ENCODE peak calls at places on chromosomes 11 and 22, in four cellular contexts. One of them, this sample, is unnamed. For H3K36me3 and H3K4me1, the result is how much of the 10 kb centered on the place peaks cover.

GRCh38 chr22:46337870-46338269 is 2.4 kb downstream of the TRMU start:
- DNase-seq in ovary: no peak
- DNase-seq in CD4-positive, CD25-positive, alpha-beta regulatory T cell: no peak
- DNase-seq in mammary epithelial cell: no peak
- DNase-seq in this sample: no peak

GRCh38 chr22:27299181-27300085 is 502.1 kb downstream of the MN1 start:
- DNase-seq in mammary epithelial cell: no peak
- DNase-seq in CD4-positive, CD25-positive, alpha-beta regulatory T cell: no peak
- DNase-seq in ovary: no peak
- DNase-seq in this sample: no peak

GRCh38 chr11:62068730-62069129 is 55.1 kb upstream of the INCENP start:
- DNase-seq in mammary epithelial cell: no peak
- DNase-seq in CD4-positive, CD25-positive, alpha-beta regulatory T cell: no peak
- DNase-seq in ovary: no peak
- DNase-seq in this sample: no peak

GRCh38 chr22:50545522-50546325 is at the start of gene KLHDC7B:
- DNase-seq in ovary: no peak
- DNase-seq in CD4-positive, CD25-positive, alpha-beta regulatory T cell: no peak
- DNase-seq in mammary epithelial cell: no peak
- DNase-seq in this sample: no peak

GRCh38 chr11:34846467-34846866 is 69.7 kb downstream of the APIP start:
- DNase-seq in CD4-positive, CD25-positive, alpha-beta regulatory T cell: no peak
- DNase-seq in ovary: no peak
- DNase-seq in mammary epithelial cell: no peak
- DNase-seq in this sample: no peak

GRCh38 chr11:17578958-17579357 is 31.9 kb downstream of the OTOG start:
- DNase-seq in mammary epithelial cell: no peak
- DNase-seq in CD4-positive, CD25-positive, alpha-beta regulatory T cell: no peak
- DNase-seq in ovary: no peak
- DNase-seq in this sample: no peak

GRCh38 chr11:117905524-117905923 is 23.7 kb downstream of the TMPRSS13 start:
- DNase-seq in CD4-positive, CD25-positive, alpha-beta regulatory T cell: no peak
- DNase-seq in ovary: no peak
- DNase-seq in mammary epithelial cell: no peak
- DNase-seq in this sample: no peak

GRCh38 chr11:132278801-132279574 is 908.6 kb downstream of the NTM start:
- DNase-seq in ovary: no peak
- DNase-seq in CD4-positive, CD25-positive, alpha-beta regulatory T cell: no peak
- DNase-seq in mammary epithelial cell: peak
- DNase-seq in this sample: no peak

GRCh38 chr11:119721129-119722120 is 7.6 kb downstream of the NECTIN1 start:
- DNase-seq in ovary: no peak
- DNase-seq in CD4-positive, CD25-positive, alpha-beta regulatory T cell: no peak
- DNase-seq in mammary epithelial cell: peak
- DNase-seq in this sample: peak

GRCh38 chr11:69419662-69420061 is 61.8 kb upstream of the LINC01488 start:
- DNase-seq in mammary epithelial cell: no peak
- DNase-seq in CD4-positive, CD25-positive, alpha-beta regulatory T cell: no peak
- DNase-seq in ovary: no peak
- DNase-seq in this sample: no peak

GRCh38 chr11:13667245-13667644 is 1.2 kb upstream of the FAR1 start:
- DNase-seq in mammary epithelial cell: peak
- DNase-seq in ovary: no peak
- DNase-seq in CD4-positive, CD25-positive, alpha-beta regulatory T cell: no peak
- DNase-seq in this sample: no peak

GRCh38 chr11:45847908-45848316 is 637 bp downstream of the CRY2 start:
- DNase-seq in mammary epithelial cell: peak
- DNase-seq in CD4-positive, CD25-positive, alpha-beta regulatory T cell: peak
- DNase-seq in ovary: peak
- DNase-seq in this sample: peak

GRCh38 chr11:116415095-116415494 is 357.7 kb downstream of the BUD13 start:
- DNase-seq in mammary epithelial cell: no peak
- DNase-seq in ovary: no peak
- DNase-seq in CD4-positive, CD25-positive, alpha-beta regulatory T cell: no peak
- DNase-seq in this sample: peak

GRCh38 chr11:84981296-84981695 is 645.8 kb downstream of the DLG2 start:
- DNase-seq in ovary: no peak
- DNase-seq in mammary epithelial cell: no peak
- DNase-seq in CD4-positive, CD25-positive, alpha-beta regulatory T cell: no peak
- DNase-seq in this sample: no peak

GRCh38 chr11:95149659-95150294 is 60.1 kb downstream of the ENDOD1 start:
- DNase-seq in mammary epithelial cell: peak
- DNase-seq in ovary: no peak
- DNase-seq in CD4-positive, CD25-positive, alpha-beta regulatory T cell: no peak
- DNase-seq in this sample: no peak

GRCh38 chr22:46352691-46353386 is 17.3 kb downstream of the TRMU start:
- DNase-seq in ovary: peak
- DNase-seq in mammary epithelial cell: peak
- DNase-seq in CD4-positive, CD25-positive, alpha-beta regulatory T cell: no peak
- DNase-seq in this sample: no peak

GRCh38 chr11:2662430-2663299 is 37.1 kb downstream of the KCNQ1OT1 start:
- DNase-seq in CD4-positive, CD25-positive, alpha-beta regulatory T cell: no peak
- DNase-seq in ovary: no peak
- DNase-seq in mammary epithelial cell: no peak
- DNase-seq in this sample: no peak

GRCh38 chr11:81007046-81007445 is 1566.2 kb upstream of the TENM4 start:
- DNase-seq in ovary: no peak
- DNase-seq in CD4-positive, CD25-positive, alpha-beta regulatory T cell: no peak
- DNase-seq in mammary epithelial cell: no peak
- DNase-seq in this sample: no peak

DNA sequence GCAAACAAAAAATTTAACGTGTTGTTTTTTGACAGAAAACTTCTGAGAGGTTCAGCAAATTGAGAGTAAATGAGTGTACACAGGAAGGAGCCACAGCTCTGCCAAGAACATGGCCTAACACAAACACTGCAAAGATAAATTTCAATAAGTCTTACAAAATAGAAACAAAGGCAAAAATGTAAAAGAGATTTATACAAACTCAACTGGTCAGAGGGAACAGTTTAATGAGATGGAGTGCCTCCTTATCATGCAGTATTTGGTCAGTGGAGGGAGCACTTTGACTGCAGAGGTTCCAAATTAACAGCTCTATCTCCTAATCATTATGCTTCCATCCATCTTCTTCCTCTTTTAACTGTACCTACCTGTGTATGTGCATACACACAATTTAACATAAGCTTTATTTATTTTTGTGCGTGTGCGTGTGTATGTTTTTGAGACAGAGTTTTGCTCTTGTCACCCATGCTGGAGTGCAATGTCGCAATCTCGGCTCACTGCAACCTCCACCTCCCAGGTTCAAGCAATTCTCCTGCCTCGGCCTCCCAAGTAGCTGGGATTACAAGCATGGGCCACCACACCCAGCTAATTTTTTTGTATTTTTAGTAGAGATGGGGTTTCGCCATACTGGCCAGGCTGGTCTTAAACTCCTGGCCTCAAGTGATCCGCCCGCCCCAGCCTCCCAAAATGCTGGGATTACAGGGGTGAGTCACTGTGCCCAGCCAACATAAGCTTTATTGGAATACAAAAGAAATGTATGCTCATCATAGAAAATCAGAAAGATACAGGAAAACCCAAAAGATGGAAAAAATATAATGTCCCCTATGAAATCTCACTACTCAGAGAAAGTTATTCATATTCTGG is 111.9 kb downstream of the MRTFA start:
- DNase-seq in mammary epithelial cell: peak
- DNase-seq in CD4-positive, CD25-positive, alpha-beta regulatory T cell: no peak
- DNase-seq in ovary: no peak
- DNase-seq in this sample: no peak
- H3K4me3 ChIP-seq in mammary epithelial cell: no peak
- H3K4me3 ChIP-seq in CD4-positive, CD25-positive, alpha-beta regulatory T cell: no peak
- H3K4me3 ChIP-seq in ovary: no peak
- H3K4me3 ChIP-seq in this sample: no peak

GRCh38 chr11:65435981-65436411 is 13.4 kb downstream of the NEAT1 start:
- DNase-seq in CD4-positive, CD25-positive, alpha-beta regulatory T cell: no peak
- DNase-seq in ovary: peak
- DNase-seq in mammary epithelial cell: no peak
- DNase-seq in this sample: peak

GRCh38 chr11:65434057-65434666 is 11.6 kb downstream of the NEAT1 start:
- DNase-seq in mammary epithelial cell: peak
- DNase-seq in CD4-positive, CD25-positive, alpha-beta regulatory T cell: no peak
- DNase-seq in ovary: peak
- DNase-seq in this sample: no peak

GRCh38 chr11:65436412-65437032 is 13.9 kb downstream of the NEAT1 start:
- DNase-seq in ovary: peak
- DNase-seq in CD4-positive, CD25-positive, alpha-beta regulatory T cell: no peak
- DNase-seq in mammary epithelial cell: no peak
- DNase-seq in this sample: peak

GRCh38 chr11:65434667-65435179 is 12.1 kb downstream of the NEAT1 start:
- DNase-seq in ovary: no peak
- DNase-seq in mammary epithelial cell: no peak
- DNase-seq in CD4-positive, CD25-positive, alpha-beta regulatory T cell: no peak
- DNase-seq in this sample: no peak

GRCh38 chr11:65435330-65435931 is 12.8 kb downstream of the NEAT1 start:
- DNase-seq in ovary: peak
- DNase-seq in mammary epithelial cell: no peak
- DNase-seq in CD4-positive, CD25-positive, alpha-beta regulatory T cell: no peak
- DNase-seq in this sample: peak
- H3K36me3 ChIP-seq in ovary: under half
- H3K36me3 ChIP-seq in mammary epithelial cell: under half
- H3K36me3 ChIP-seq in CD4-positive, CD25-positive, alpha-beta regulatory T cell: under half
- H3K36me3 ChIP-seq in this sample: half or more

DNA sequence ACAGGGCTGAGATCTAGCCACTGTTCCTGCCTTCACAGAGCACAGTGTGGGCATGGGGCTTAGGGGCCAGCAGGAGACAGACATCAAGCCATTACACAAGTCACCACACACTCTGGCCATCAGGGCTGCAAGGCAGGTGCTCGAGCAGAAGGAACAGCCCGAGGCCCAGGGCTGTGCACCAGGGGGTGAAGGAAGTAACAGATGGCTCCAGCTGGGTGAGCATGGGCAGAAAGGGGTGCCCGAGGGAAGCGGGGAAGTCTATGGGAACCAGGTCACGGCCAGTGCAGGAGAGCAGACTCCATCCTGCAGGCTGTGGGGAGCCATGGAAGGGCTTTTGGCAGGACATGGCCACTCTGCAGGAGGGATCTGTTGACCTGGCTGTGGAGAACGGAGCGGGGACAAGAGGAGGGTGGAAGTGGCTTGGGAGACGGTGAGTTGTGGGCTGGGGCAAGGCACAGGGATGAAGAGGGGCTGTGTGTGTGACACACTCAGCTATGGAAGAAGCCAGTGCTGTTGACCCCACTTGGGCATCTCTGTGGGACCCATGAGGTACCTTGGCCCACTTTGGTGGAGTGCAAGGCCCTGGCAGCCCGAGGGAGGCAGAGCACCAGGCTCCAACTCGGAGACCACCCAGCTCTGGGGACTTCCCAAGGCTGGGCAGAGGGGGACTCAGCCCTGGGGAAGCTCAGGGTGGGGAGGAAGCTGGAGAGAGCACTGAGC is 3.6 kb downstream of the C11orf68 start:
- DNase-seq in mammary epithelial cell: no peak
- DNase-seq in CD4-positive, CD25-positive, alpha-beta regulatory T cell: no peak
- DNase-seq in ovary: no peak
- DNase-seq in this sample: no peak
- H3K4me1 ChIP-seq in mammary epithelial cell: half or more
- H3K4me1 ChIP-seq in CD4-positive, CD25-positive, alpha-beta regulatory T cell: under half
- H3K4me1 ChIP-seq in ovary: under half
- H3K4me1 ChIP-seq in this sample: under half

DNA sequence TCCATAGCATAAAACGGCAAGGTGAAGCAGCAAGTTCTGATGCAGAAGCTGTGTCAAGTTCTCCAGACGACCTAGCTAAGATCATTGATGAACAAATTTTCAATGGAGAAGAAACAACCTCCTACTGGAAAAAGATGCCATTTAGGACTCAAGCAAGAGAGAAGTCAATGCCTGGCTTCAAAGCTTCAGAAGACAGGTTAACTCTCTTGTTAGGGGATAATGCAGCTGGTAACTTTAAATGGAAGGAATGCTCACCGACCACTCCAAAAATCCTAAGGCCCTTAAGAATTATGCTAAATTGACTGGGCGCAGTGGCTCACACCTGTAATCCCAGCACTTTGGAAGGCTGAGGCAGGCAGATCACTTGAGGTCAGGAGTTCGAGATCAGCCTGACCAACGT is 31.3 kb downstream of the CLTCL1 start:
- DNase-seq in mammary epithelial cell: no peak
- DNase-seq in ovary: no peak
- DNase-seq in CD4-positive, CD25-positive, alpha-beta regulatory T cell: no peak
- DNase-seq in this sample: no peak
- H3K4me3 ChIP-seq in mammary epithelial cell: no peak
- H3K4me3 ChIP-seq in ovary: no peak
- H3K4me3 ChIP-seq in CD4-positive, CD25-positive, alpha-beta regulatory T cell: peak
- H3K4me3 ChIP-seq in this sample: no peak

GRCh38 chr22:42288791-42289190 is 18.3 kb upstream of the TCF20 start:
- DNase-seq in ovary: no peak
- DNase-seq in CD4-positive, CD25-positive, alpha-beta regulatory T cell: no peak
- DNase-seq in mammary epithelial cell: peak
- DNase-seq in this sample: no peak
- H3K36me3 ChIP-seq in ovary: under half
- H3K36me3 ChIP-seq in CD4-positive, CD25-positive, alpha-beta regulatory T cell: under half
- H3K36me3 ChIP-seq in mammary epithelial cell: under half
- H3K36me3 ChIP-seq in this sample: under half

GRCh38 chr22:41481925-41482318 is 13.0 kb downstream of the ACO2 start:
- DNase-seq in mammary epithelial cell: no peak
- DNase-seq in ovary: no peak
- DNase-seq in CD4-positive, CD25-positive, alpha-beta regulatory T cell: no peak
- DNase-seq in this sample: no peak
- H3K4me1 ChIP-seq in mammary epithelial cell: under half
- H3K4me1 ChIP-seq in ovary: under half
- H3K4me1 ChIP-seq in CD4-positive, CD25-positive, alpha-beta regulatory T cell: under half
- H3K4me1 ChIP-seq in this sample: under half

GRCh38 chr22:21068681-21069276 is 23.0 kb downstream of the LRRC74B start:
- DNase-seq in mammary epithelial cell: no peak
- DNase-seq in ovary: no peak
- DNase-seq in CD4-positive, CD25-positive, alpha-beta regulatory T cell: no peak
- DNase-seq in this sample: no peak

GRCh38 chr22:21069375-21069774 is 23.6 kb downstream of the LRRC74B start:
- DNase-seq in mammary epithelial cell: no peak
- DNase-seq in ovary: no peak
- DNase-seq in CD4-positive, CD25-positive, alpha-beta regulatory T cell: no peak
- DNase-seq in this sample: no peak

GRCh38 chr22:21067901-21068680 is 22.3 kb downstream of the LRRC74B start:
- DNase-seq in CD4-positive, CD25-positive, alpha-beta regulatory T cell: no peak
- DNase-seq in mammary epithelial cell: no peak
- DNase-seq in ovary: no peak
- DNase-seq in this sample: no peak

GRCh38 chr22:21064917-21065864 is 19.4 kb downstream of the LRRC74B start:
- DNase-seq in ovary: no peak
- DNase-seq in mammary epithelial cell: no peak
- DNase-seq in CD4-positive, CD25-positive, alpha-beta regulatory T cell: no peak
- DNase-seq in this sample: no peak

GRCh38 chr22:21067075-21067900 is 21.5 kb downstream of the LRRC74B start:
- DNase-seq in mammary epithelial cell: no peak
- DNase-seq in CD4-positive, CD25-positive, alpha-beta regulatory T cell: no peak
- DNase-seq in ovary: no peak
- DNase-seq in this sample: no peak
- H3K4me3 ChIP-seq in mammary epithelial cell: no peak
- H3K4me3 ChIP-seq in CD4-positive, CD25-positive, alpha-beta regulatory T cell: no peak
- H3K4me3 ChIP-seq in ovary: no peak
- H3K4me3 ChIP-seq in this sample: no peak

DNA sequence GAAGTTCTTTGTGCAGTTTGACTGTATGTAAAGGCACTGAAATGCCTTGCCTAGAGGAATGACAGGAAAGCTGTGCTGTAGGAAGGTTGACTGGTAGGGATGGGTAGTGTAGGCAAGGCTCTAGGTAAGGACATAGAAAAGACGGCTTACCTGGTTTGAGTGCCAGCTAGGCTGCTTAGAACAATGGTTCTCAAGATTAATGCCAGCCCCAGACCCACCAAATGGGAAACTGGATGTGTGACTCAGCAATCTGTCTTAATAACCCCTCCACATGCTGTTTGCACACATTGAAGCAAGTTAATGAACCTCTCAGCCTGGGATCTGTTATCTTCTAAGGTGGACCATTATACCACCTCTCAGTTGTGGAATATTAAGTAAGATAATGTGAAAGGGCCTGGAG is 3.7 kb downstream of the RPS3 start:
- DNase-seq in ovary: no peak
- DNase-seq in CD4-positive, CD25-positive, alpha-beta regulatory T cell: no peak
- DNase-seq in mammary epithelial cell: no peak
- DNase-seq in this sample: no peak
- H3K36me3 ChIP-seq in ovary: under half
- H3K36me3 ChIP-seq in CD4-positive, CD25-positive, alpha-beta regulatory T cell: half or more
- H3K36me3 ChIP-seq in mammary epithelial cell: half or more
- H3K36me3 ChIP-seq in this sample: half or more